ENCODE peak calls at places on chromosome 1, in ten cellular contexts. I, U, V, L, S, T, O, R, H and M are unnamed samples.

GRCh38 chr1:3409737-3410434 is 44.6 kb upstream of the ARHGEF16 start:
- DNase-seq in I (no peak), U (no peak), V (peak), L (peak), S (peak), T (no peak), O (no peak), R (no peak), H (no peak), M (no peak)

GRCh38 chr1:44361478-44361877 is 6.4 kb upstream of the ERI3 start:
- DNase-seq in I (no peak), U (no peak), V (no peak), L (no peak), S (no peak), T (no peak), O (no peak), R (no peak), H (no peak), M (no peak)

GRCh38 chr1:18564661-18565060 is 66.0 kb upstream of the PAX7 start:
- DNase-seq in I (no peak), U (no peak), V (no peak), L (no peak), S (no peak), T (no peak), O (no peak), R (no peak), H (no peak), M (no peak)

GRCh38 chr1:185499986-185500626 is 183.1 kb upstream of the IVNS1ABP start:
- DNase-seq in I (no peak), U (no peak), V (peak), L (no peak), S (peak), T (peak), O (no peak), R (no peak), H (no peak), M (no peak)

GRCh38 chr1:93437976-93438605 is 9.8 kb upstream of the FNBP1L start:
- DNase-seq in I (no peak), U (no peak), V (no peak), L (peak), S (peak), T (no peak), O (no peak), R (no peak), H (no peak), M (no peak)

GRCh38 chr1:243343970-243344749 is 88.3 kb downstream of the SDCCAG8 start:
- DNase-seq in I (no peak), U (no peak), V (no peak), L (peak), S (peak), T (no peak), O (peak), R (no peak), H (no peak), M (no peak)

GRCh38 chr1:19735419-19736127 is 64.1 kb downstream of the TMCO4 start:
- DNase-seq in I (no peak), U (no peak), V (peak), L (no peak), S (peak), T (no peak), O (no peak), R (no peak), H (no peak), M (no peak)

GRCh38 chr1:85656256-85656655 is 52.0 kb downstream of the ZNHIT6 start:
- DNase-seq in I (no peak), U (no peak), V (no peak), L (no peak), S (no peak), T (no peak), O (no peak), R (no peak), H (no peak), M (no peak)

GRCh38 chr1:76868154-76868882 is 1.0 kb downstream of the ST6GALNAC5 start:
- DNase-seq in I (peak), U (no peak), V (no peak), L (peak), S (peak), T (no peak), O (no peak), R (no peak), H (no peak), M (no peak)

GRCh38 chr1:18644469-18645171 is 14.0 kb downstream of the PAX7 start:
- DNase-seq in I (no peak), U (no peak), V (no peak), L (no peak), S (no peak), T (no peak), O (no peak), R (no peak), H (no peak), M (no peak)

GRCh38 chr1:15700510-15700909 is 16.4 kb downstream of the PLEKHM2 start:
- DNase-seq in I (no peak), U (no peak), V (no peak), L (no peak), S (no peak), T (no peak), O (no peak), R (no peak), H (no peak), M (no peak)

GRCh38 chr1:17007121-17007520 is 4.6 kb downstream of the ATP13A2 start:
- DNase-seq in I (no peak), U (no peak), V (no peak), L (no peak), S (no peak), T (no peak), O (no peak), R (no peak), H (no peak), M (no peak)

GRCh38 chr1:165423181-165423580 is 21.7 kb downstream of the RXRG start:
- DNase-seq in I (no peak), U (no peak), V (no peak), L (no peak), S (no peak), T (no peak), O (no peak), R (no peak), H (no peak), M (no peak)